ENCODE peak calls at places on chromosomes 16 and 17, in five cellular contexts. I is AG20443, F is HCT116, H is mesenchymal stem cell, T is mammary epithelial cell. L is an unnamed sample.

GRCh38 chr17:41822216-41823140 is 9.7 kb downstream of the FKBP10 start:
- DNase-seq in H (no peak), I (no peak), T (no peak), F (no peak), L (no peak)

GRCh38 chr17:65785109-65785508 is 223.7 kb upstream of the AXIN2 start:
- DNase-seq in F (peak; percentile 66), I (peak; percentile 9), H (peak; percentile 83), T (peak; percentile 79), L (peak; percentile 72)

GRCh38 chr16:9092963-9093477 is 1.6 kb downstream of the HAPSTR1 start:
- DNase-seq in F (no peak), I (no peak), T (no peak), H (no peak), L (no peak)

GRCh38 chr17:67528751-67529436 is 151.8 kb downstream of the PITPNC1 start:
- DNase-seq in F (peak; percentile 84), H (peak; percentile 98), T (no peak), I (peak; percentile 96), L (peak; percentile 94)

GRCh38 chr17:39665642-39666221 is 583 bp downstream of the TCAP start:
- DNase-seq in H (no peak), T (no peak), I (peak; percentile 46), F (no peak), L (no peak)

GRCh38 chr16:65214196-65214595 is 92.3 kb upstream of the CDH11 start:
- DNase-seq in H (peak; percentile 54), T (no peak), I (peak; percentile 30), F (no peak), L (no peak)

GRCh38 chr16:56372013-56372634 is 53.2 kb downstream of the AMFR start:
- DNase-seq in F (no peak), H (peak; percentile 21), I (no peak), T (peak; percentile 8), L (no peak)

GRCh38 chr16:49474741-49475140 is 101.1 kb downstream of the C16orf78 start:
- DNase-seq in H (no peak), I (no peak), F (no peak), T (no peak), L (no peak)

GRCh38 chr16:19882641-19883040 is 2.0 kb downstream of the GPRC5B start:
- DNase-seq in I (no peak), H (no peak), F (no peak), T (no peak), L (no peak)

GRCh38 chr16:2386990-2387389 is 42.3 kb upstream of the CCNF start:
- DNase-seq in H (no peak), I (no peak), T (no peak), F (peak; percentile 3), L (no peak)

GRCh38 chr17:58783380-58783779 is 27.7 kb downstream of the PPM1E start:
- DNase-seq in I (no peak), H (no peak), F (no peak), T (peak; percentile 8), L (no peak)

GRCh38 chr17:36463916-36464764 is 22.3 kb upstream of the ZNHIT3 start:
- DNase-seq in F (peak; percentile 47), T (peak; percentile 89), I (peak; percentile 97), H (peak; percentile 83), L (peak; percentile 79)

GRCh38 chr17:45998987-45999899 is at the start of gene STH:
- DNase-seq in T (no peak), I (no peak), F (no peak), H (no peak), L (no peak)

GRCh38 chr16:54774768-54775167 is 155.9 kb upstream of the IRX5 start:
- DNase-seq in H (no peak), T (no peak), F (no peak), I (no peak), L (no peak)

GRCh38 chr16:27718767-27719445 is 169.0 kb downstream of the KATNIP start:
- DNase-seq in F (peak; percentile 40), H (no peak), T (no peak), I (no peak), L (no peak)

GRCh38 chr17:64741924-64742670 is 80.0 kb upstream of the SMURF2 start:
- DNase-seq in H (peak; percentile 72), F (no peak), I (peak; percentile 89), T (no peak), L (no peak)

GRCh38 chr17:3534881-3535252 is 22.7 kb downstream of the TRPV3 start:
- DNase-seq in F (peak; percentile 67), H (peak; percentile 18), T (no peak), I (peak; percentile 77), L (no peak)

GRCh38 chr16:56041556-56042140 is 149.6 kb upstream of the GNAO1 start:
- DNase-seq in H (no peak), T (peak; percentile 36), I (no peak), F (peak; percentile 7), L (no peak)

GRCh38 chr16:82454566-82454965 is 172.2 kb upstream of the CDH13 start:
- DNase-seq in H (no peak), I (no peak), F (no peak), T (no peak), L (no peak)

GRCh38 chr17:76714822-76715461 is 4.2 kb upstream of the MXRA7 start:
- DNase-seq in I (no peak), F (no peak), T (no peak), H (peak; percentile 65), L (no peak)

GRCh38 chr17:59699218-59699617 is 8.0 kb downstream of the PTRH2 start:
- DNase-seq in F (no peak), I (no peak), T (no peak), H (no peak), L (no peak)

GRCh38 chr17:17884281-17885028 is 47.7 kb upstream of the SREBF1 start:
- DNase-seq in T (no peak), H (no peak), F (no peak), I (no peak), L (no peak)

GRCh38 chr16:85829751-85830445 is 30.4 kb downstream of the COX4I1 start:
- DNase-seq in H (no peak), T (no peak), I (no peak), F (no peak), L (no peak)

GRCh38 chr16:4558026-4558425 is 1.9 kb downstream of the C16orf96 start:
- DNase-seq in F (no peak), H (no peak), I (no peak), T (no peak), L (no peak)

GRCh38 chr16:11292076-11292748 is 11.1 kb upstream of the PRM1 start:
- DNase-seq in T (no peak), I (no peak), H (no peak), F (no peak), L (no peak)

GRCh38 chr16:27230562-27230991 is 27.3 kb downstream of the KDM8 start:
- DNase-seq in F (no peak), T (no peak), I (no peak), H (no peak), L (no peak)

GRCh38 chr17:10033449-10033848 is 128.4 kb upstream of the RCVRN start:
- DNase-seq in T (no peak), H (no peak), F (no peak), I (no peak), L (no peak)

GRCh38 chr17:21303441-21304065 is 19.0 kb downstream of the MAP2K3 start:
- DNase-seq in T (no peak), H (no peak), I (peak; percentile 26), F (no peak), L (no peak)

GRCh38 chr17:35981908-35982330 is 622 bp upstream of the CCL16 start:
- DNase-seq in H (no peak), T (no peak), F (no peak), I (no peak), L (no peak)

GRCh38 chr17:55813944-55814343 is 63.1 kb downstream of the PCTP start:
- DNase-seq in I (no peak), H (no peak), T (no peak), F (no peak), L (no peak)

L was measured in brain microvascular endothelial cell.